ENCODE peak calls at places on chromosomes 11 and 22, in four cellular contexts. One of them, this sample, is unnamed.

GRCh38 chr22:43707650-43708049 is 104.5 kb downstream of the EFCAB6 start:
- DNase-seq in adrenal gland: no peak
- DNase-seq in body of pancreas: no peak
- DNase-seq in HCT116: peak
- DNase-seq in this sample: no peak

GRCh38 chr11:45503311-45503710 is 162.1 kb downstream of the CHST1 start:
- DNase-seq in adrenal gland: no peak
- DNase-seq in body of pancreas: no peak
- DNase-seq in HCT116: no peak
- DNase-seq in this sample: no peak

GRCh38 chr22:37560682-37561208 is 465 bp downstream of the CDC42EP1 start:
- DNase-seq in adrenal gland: no peak
- DNase-seq in body of pancreas: peak
- DNase-seq in HCT116: no peak
- DNase-seq in this sample: peak

GRCh38 chr22:22761963-22762772 is 117.8 kb downstream of the GGTLC2 start:
- DNase-seq in adrenal gland: no peak
- DNase-seq in body of pancreas: no peak
- DNase-seq in HCT116: no peak
- DNase-seq in this sample: no peak

GRCh38 chr11:11931461-11932055 is 76.9 kb downstream of the DKK3 start:
- DNase-seq in adrenal gland: peak
- DNase-seq in body of pancreas: no peak
- DNase-seq in HCT116: peak
- DNase-seq in this sample: no peak

GRCh38 chr11:130216591-130217132 is 57.1 kb downstream of the ST14 start:
- DNase-seq in adrenal gland: no peak
- DNase-seq in body of pancreas: no peak
- DNase-seq in HCT116: no peak
- DNase-seq in this sample: no peak

GRCh38 chr11:69008774-69009440 is 4.1 kb downstream of the MRGPRF start:
- DNase-seq in adrenal gland: peak
- DNase-seq in body of pancreas: peak
- DNase-seq in HCT116: peak
- DNase-seq in this sample: peak

GRCh38 chr11:133910101-133910500 is 46.7 kb downstream of the IGSF9B start:
- DNase-seq in adrenal gland: no peak
- DNase-seq in body of pancreas: no peak
- DNase-seq in HCT116: no peak
- DNase-seq in this sample: no peak

GRCh38 chr11:12802418-12803085 is 128.3 kb downstream of the TEAD1 start:
- DNase-seq in adrenal gland: peak
- DNase-seq in body of pancreas: peak
- DNase-seq in HCT116: peak
- DNase-seq in this sample: no peak

GRCh38 chr11:132910016-132910760 is 622.1 kb downstream of the OPCML start:
- DNase-seq in adrenal gland: no peak
- DNase-seq in body of pancreas: no peak
- DNase-seq in HCT116: no peak
- DNase-seq in this sample: peak

GRCh38 chr11:28318861-28319260 is 210.7 kb downstream of the METTL15 start:
- DNase-seq in adrenal gland: no peak
- DNase-seq in body of pancreas: no peak
- DNase-seq in HCT116: no peak
- DNase-seq in this sample: no peak

GRCh38 chr22:26398741-26399153 is 30.3 kb upstream of the ASPHD2 start:
- DNase-seq in adrenal gland: peak
- DNase-seq in body of pancreas: peak
- DNase-seq in HCT116: peak
- DNase-seq in this sample: peak

GRCh38 chr11:12556155-12556554 is 118.1 kb upstream of the TEAD1 start:
- DNase-seq in adrenal gland: no peak
- DNase-seq in body of pancreas: no peak
- DNase-seq in HCT116: no peak
- DNase-seq in this sample: no peak

GRCh38 chr11:64711944-64712306 is 11.1 kb downstream of the NRXN2 start:
- DNase-seq in adrenal gland: no peak
- DNase-seq in body of pancreas: no peak
- DNase-seq in HCT116: no peak
- DNase-seq in this sample: no peak

GRCh38 chr11:86678823-86679222 is 6.4 kb upstream of the ME3 start:
- DNase-seq in adrenal gland: no peak
- DNase-seq in body of pancreas: no peak
- DNase-seq in HCT116: no peak
- DNase-seq in this sample: no peak

GRCh38 chr22:43789452-43789851 is 22.7 kb downstream of the EFCAB6 start:
- DNase-seq in adrenal gland: peak
- DNase-seq in body of pancreas: peak
- DNase-seq in HCT116: no peak
- DNase-seq in this sample: no peak

GRCh38 chr22:46596032-46596441 is 24.1 kb upstream of the GRAMD4 start:
- DNase-seq in adrenal gland: peak
- DNase-seq in body of pancreas: peak
- DNase-seq in HCT116: no peak
- DNase-seq in this sample: no peak

GRCh38 chr11:25242928-25243327 is 746.1 kb downstream of the LUZP2 start:
- DNase-seq in adrenal gland: no peak
- DNase-seq in body of pancreas: no peak
- DNase-seq in HCT116: no peak
- DNase-seq in this sample: no peak

GRCh38 chr22:27754888-27755480 is 46.6 kb downstream of the MN1 start:
- DNase-seq in adrenal gland: no peak
- DNase-seq in body of pancreas: no peak
- DNase-seq in HCT116: no peak
- DNase-seq in this sample: peak

GRCh38 chr11:123409886-123410549 is 20.1 kb upstream of the GRAMD1B start:
- DNase-seq in adrenal gland: no peak
- DNase-seq in body of pancreas: no peak
- DNase-seq in HCT116: no peak
- DNase-seq in this sample: no peak
- H3K27ac ChIP-seq in adrenal gland: no peak
- H3K27ac ChIP-seq in body of pancreas: no peak
- H3K27ac ChIP-seq in HCT116: no peak
- H3K27ac ChIP-seq in this sample: no peak

DNA sequence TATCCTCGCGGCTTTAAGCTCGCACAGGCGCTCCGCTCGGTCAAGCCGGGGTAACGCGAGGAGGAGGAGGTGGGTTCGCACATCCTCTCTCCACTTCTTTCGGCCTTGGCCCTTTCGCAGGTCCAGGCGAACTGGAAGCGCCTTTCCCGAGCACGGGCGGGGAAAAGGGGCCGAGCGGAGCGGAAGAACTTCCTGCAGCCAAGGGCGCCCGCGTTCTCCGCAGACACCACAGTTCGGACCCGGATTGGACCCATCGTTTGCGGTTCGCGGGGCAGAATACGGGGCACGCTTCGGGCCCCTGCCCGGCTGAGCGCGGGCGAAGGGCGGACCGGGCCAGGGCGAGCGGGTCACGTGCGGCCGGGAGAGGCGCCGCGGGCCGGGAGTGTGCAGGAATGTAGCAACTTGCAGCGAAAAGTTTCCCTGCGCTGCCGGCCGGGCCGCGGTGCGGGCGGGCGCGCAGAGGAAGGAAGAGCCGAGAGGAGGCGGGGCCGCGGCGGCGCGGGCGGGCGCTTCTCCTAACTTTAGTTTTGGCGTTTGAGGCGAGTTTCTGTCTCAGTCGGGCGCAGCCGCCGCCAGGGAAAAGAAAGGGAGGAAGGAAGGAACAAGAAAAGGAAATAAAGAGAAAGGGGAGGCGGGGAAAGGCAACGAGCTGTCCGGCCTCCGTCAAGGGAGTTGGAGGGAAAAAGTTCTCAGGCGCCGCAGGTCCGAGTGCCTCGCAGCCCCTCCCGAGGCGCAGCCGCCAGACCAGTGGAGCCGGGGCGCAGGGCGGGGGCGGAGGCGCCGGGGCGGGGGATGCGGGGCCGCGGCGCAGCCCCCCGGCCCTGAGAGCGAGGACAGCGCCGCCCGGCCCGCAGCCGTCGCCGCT is at the start of gene YAP1:
- DNase-seq in adrenal gland: peak
- DNase-seq in body of pancreas: peak
- DNase-seq in HCT116: peak
- DNase-seq in this sample: peak
- TF ChIP-seq POLR2A in adrenal gland: peak
- TF ChIP-seq POLR2A in body of pancreas: peak
- TF ChIP-seq POLR2A in HCT116: peak
- TF ChIP-seq POLR2A in this sample: peak

GRCh38 chr11:61603667-61604066 is 22.8 kb upstream of the SYT7 start:
- DNase-seq in adrenal gland: no peak
- DNase-seq in body of pancreas: no peak
- DNase-seq in HCT116: no peak
- DNase-seq in this sample: no peak
- H3K27ac ChIP-seq in adrenal gland: no peak
- H3K27ac ChIP-seq in body of pancreas: peak
- H3K27ac ChIP-seq in HCT116: peak
- H3K27ac ChIP-seq in this sample: no peak

DNA sequence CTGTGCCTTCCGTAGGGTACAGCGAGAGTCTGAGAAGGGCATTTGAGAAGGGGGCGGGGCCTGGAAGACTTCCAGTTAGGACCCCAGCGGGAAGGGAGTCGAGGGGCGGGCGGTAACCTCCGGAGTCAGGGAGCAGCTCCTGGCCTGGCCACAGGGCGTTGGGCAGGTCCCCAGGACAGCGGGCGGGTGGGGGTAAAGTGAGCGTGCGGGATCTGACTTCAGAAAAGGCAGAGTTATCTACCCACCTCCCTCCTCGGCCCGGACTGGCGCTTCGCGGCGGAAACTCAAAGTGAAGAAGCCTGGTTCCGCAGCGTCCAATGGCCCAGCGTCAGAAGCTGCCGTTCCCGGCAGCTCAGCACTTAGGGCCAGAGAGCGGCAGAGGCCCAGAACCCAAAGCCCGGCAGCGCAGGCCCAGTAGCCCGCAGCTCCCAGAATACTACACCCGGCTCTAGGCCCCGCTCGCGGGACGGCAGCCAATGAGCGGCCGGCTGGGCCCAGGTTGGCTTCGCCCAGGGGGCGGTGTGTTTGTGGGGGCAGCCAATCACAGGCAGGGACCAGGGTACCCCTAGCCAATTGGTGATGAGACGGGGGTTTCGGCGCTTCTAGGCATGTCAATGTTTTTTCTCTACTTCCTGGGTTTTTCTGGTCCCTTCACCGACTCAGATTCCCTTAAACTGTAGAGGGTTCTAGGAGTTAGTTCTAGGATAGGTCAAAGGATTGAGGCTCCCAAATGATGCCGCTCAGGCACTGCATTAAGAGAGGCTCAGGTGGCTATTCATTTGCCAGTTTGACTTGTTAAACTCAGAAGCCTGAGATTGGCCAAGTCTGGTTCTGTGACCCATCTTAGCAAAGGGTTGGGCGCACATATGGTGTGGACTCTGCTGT is at the start of gene TRIM68:
- DNase-seq in adrenal gland: peak
- DNase-seq in body of pancreas: peak
- DNase-seq in HCT116: peak
- DNase-seq in this sample: peak
- TF ChIP-seq POLR2A in adrenal gland: peak
- TF ChIP-seq POLR2A in body of pancreas: peak
- TF ChIP-seq POLR2A in HCT116: peak
- TF ChIP-seq POLR2A in this sample: no peak

DNA sequence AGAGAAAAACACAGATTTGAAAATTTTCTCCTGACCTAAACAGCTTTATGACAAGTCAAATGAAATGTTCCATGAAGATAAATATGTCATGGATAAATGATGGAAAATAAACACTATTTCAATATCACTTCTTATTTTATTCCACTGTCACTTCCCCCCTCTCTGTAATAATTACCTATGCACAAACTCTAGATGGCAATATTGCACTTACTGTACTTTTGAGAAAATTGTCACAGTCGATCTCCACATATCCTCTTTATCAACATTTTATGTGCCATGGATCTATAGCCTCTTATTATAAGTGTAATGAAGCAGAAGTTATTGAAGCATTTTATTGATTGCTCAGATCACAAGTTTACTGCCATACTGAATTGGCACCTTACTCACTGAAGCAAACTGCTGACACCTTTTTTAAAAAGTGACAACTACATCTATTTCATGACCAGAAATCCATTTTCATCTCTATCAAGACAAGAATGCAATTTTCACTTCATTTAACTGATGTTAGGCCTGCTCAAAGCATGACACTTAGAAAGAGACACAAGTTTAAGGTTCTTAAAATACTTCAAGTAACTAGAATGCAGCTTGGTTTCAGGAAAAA is 133.4 kb downstream of the DCDC1 start:
- DNase-seq in adrenal gland: no peak
- DNase-seq in body of pancreas: no peak
- DNase-seq in HCT116: peak
- DNase-seq in this sample: no peak
- H3K27ac ChIP-seq in adrenal gland: no peak
- H3K27ac ChIP-seq in body of pancreas: no peak
- H3K27ac ChIP-seq in HCT116: no peak
- H3K27ac ChIP-seq in this sample: no peak

This sample was measured in upper lobe of left lung.